ENCODE peak calls at places on chromosomes 13 and 19, in nine cellular contexts. One of them, this sample, is unnamed.
A peak's percentile ranks its signal among the peaks of the same experiment; 100 is the strongest.

GRCh38 chr13:24624801-24625231 is 55.4 kb upstream of the ATP12A start:
- DNase-seq in ascending aorta: no peak
- DNase-seq in DMS153: no peak
- DNase-seq in HFF-Myc: no peak
- DNase-seq in astrocyte of the cerebellum: no peak
- DNase-seq in brain microvascular endothelial cell: no peak
- DNase-seq in activated CD4-positive, alpha-beta T cell treated with anti-CD3 and anti-CD28 coated beads, Interleukin-2, amount 50 U/mL, for 48 hours: no peak
- DNase-seq in CD8-positive, alpha-beta T cell: no peak
- DNase-seq in NCI-H1092 treated with DMSO at 0.1 percent for 48 hours: no peak
- DNase-seq in this sample: no peak

GRCh38 chr13:100212904-100213538 is 124.1 kb downstream of the PCCA start:
- DNase-seq in ascending aorta: no peak
- DNase-seq in brain microvascular endothelial cell: no peak
- DNase-seq in NCI-H1092 treated with DMSO at 0.1 percent for 48 hours: no peak
- DNase-seq in activated CD4-positive, alpha-beta T cell treated with anti-CD3 and anti-CD28 coated beads, Interleukin-2, amount 50 U/mL, for 48 hours: no peak
- DNase-seq in DMS153: no peak
- DNase-seq in CD8-positive, alpha-beta T cell: no peak
- DNase-seq in HFF-Myc: no peak
- DNase-seq in astrocyte of the cerebellum: no peak
- DNase-seq in this sample: no peak

GRCh38 chr13:26718146-26718545 is 42.4 kb downstream of the GPR12 start:
- DNase-seq in astrocyte of the cerebellum: no peak
- DNase-seq in activated CD4-positive, alpha-beta T cell treated with anti-CD3 and anti-CD28 coated beads, Interleukin-2, amount 50 U/mL, for 48 hours: no peak
- DNase-seq in CD8-positive, alpha-beta T cell: no peak
- DNase-seq in ascending aorta: no peak
- DNase-seq in NCI-H1092 treated with DMSO at 0.1 percent for 48 hours: no peak
- DNase-seq in DMS153: no peak
- DNase-seq in brain microvascular endothelial cell: no peak
- DNase-seq in HFF-Myc: no peak
- DNase-seq in this sample: no peak

GRCh38 chr13:106474906-106475305 is 60.6 kb downstream of the EFNB2 start:
- DNase-seq in DMS153: no peak
- DNase-seq in astrocyte of the cerebellum: no peak
- DNase-seq in brain microvascular endothelial cell: no peak
- DNase-seq in CD8-positive, alpha-beta T cell: no peak
- DNase-seq in ascending aorta: no peak
- DNase-seq in HFF-Myc: no peak
- DNase-seq in activated CD4-positive, alpha-beta T cell treated with anti-CD3 and anti-CD28 coated beads, Interleukin-2, amount 50 U/mL, for 48 hours: no peak
- DNase-seq in NCI-H1092 treated with DMSO at 0.1 percent for 48 hours: no peak
- DNase-seq in this sample: no peak

GRCh38 chr13:22325761-22326160 is 654.9 kb downstream of the FGF9 start:
- DNase-seq in activated CD4-positive, alpha-beta T cell treated with anti-CD3 and anti-CD28 coated beads, Interleukin-2, amount 50 U/mL, for 48 hours: no peak
- DNase-seq in ascending aorta: no peak
- DNase-seq in NCI-H1092 treated with DMSO at 0.1 percent for 48 hours: no peak
- DNase-seq in astrocyte of the cerebellum: no peak
- DNase-seq in DMS153: no peak
- DNase-seq in brain microvascular endothelial cell: no peak
- DNase-seq in CD8-positive, alpha-beta T cell: no peak
- DNase-seq in HFF-Myc: no peak
- DNase-seq in this sample: no peak

GRCh38 chr13:110714798-110715394 is 1.4 kb downstream of the ING1 start:
- DNase-seq in astrocyte of the cerebellum: no peak
- DNase-seq in ascending aorta: peak; percentile 84
- DNase-seq in DMS153: no peak
- DNase-seq in activated CD4-positive, alpha-beta T cell treated with anti-CD3 and anti-CD28 coated beads, Interleukin-2, amount 50 U/mL, for 48 hours: peak; percentile 47
- DNase-seq in NCI-H1092 treated with DMSO at 0.1 percent for 48 hours: peak; percentile 90
- DNase-seq in CD8-positive, alpha-beta T cell: peak; percentile 40
- DNase-seq in brain microvascular endothelial cell: peak; percentile 18
- DNase-seq in HFF-Myc: no peak
- DNase-seq in this sample: no peak

GRCh38 chr19:40771101-40771539 is 4.2 kb upstream of the MIA start:
- DNase-seq in astrocyte of the cerebellum: no peak
- DNase-seq in CD8-positive, alpha-beta T cell: no peak
- DNase-seq in brain microvascular endothelial cell: no peak
- DNase-seq in HFF-Myc: no peak
- DNase-seq in activated CD4-positive, alpha-beta T cell treated with anti-CD3 and anti-CD28 coated beads, Interleukin-2, amount 50 U/mL, for 48 hours: no peak
- DNase-seq in NCI-H1092 treated with DMSO at 0.1 percent for 48 hours: no peak
- DNase-seq in DMS153: no peak
- DNase-seq in ascending aorta: no peak
- DNase-seq in this sample: no peak

GRCh38 chr19:8021374-8021773 is 15.9 kb upstream of the ELAVL1 start:
- DNase-seq in activated CD4-positive, alpha-beta T cell treated with anti-CD3 and anti-CD28 coated beads, Interleukin-2, amount 50 U/mL, for 48 hours: no peak
- DNase-seq in HFF-Myc: no peak
- DNase-seq in DMS153: no peak
- DNase-seq in astrocyte of the cerebellum: no peak
- DNase-seq in CD8-positive, alpha-beta T cell: no peak
- DNase-seq in brain microvascular endothelial cell: no peak
- DNase-seq in NCI-H1092 treated with DMSO at 0.1 percent for 48 hours: no peak
- DNase-seq in ascending aorta: no peak
- DNase-seq in this sample: no peak

GRCh38 chr19:42109896-42110295 is 22.4 kb downstream of the POU2F2 start:
- DNase-seq in DMS153: no peak
- DNase-seq in astrocyte of the cerebellum: no peak
- DNase-seq in CD8-positive, alpha-beta T cell: no peak
- DNase-seq in ascending aorta: no peak
- DNase-seq in NCI-H1092 treated with DMSO at 0.1 percent for 48 hours: no peak
- DNase-seq in brain microvascular endothelial cell: no peak
- DNase-seq in HFF-Myc: no peak
- DNase-seq in activated CD4-positive, alpha-beta T cell treated with anti-CD3 and anti-CD28 coated beads, Interleukin-2, amount 50 U/mL, for 48 hours: no peak
- DNase-seq in this sample: no peak

GRCh38 chr19:17348700-17349099 is 11.3 kb downstream of the GTPBP3 start:
- DNase-seq in activated CD4-positive, alpha-beta T cell treated with anti-CD3 and anti-CD28 coated beads, Interleukin-2, amount 50 U/mL, for 48 hours: no peak
- DNase-seq in brain microvascular endothelial cell: peak; percentile 37
- DNase-seq in CD8-positive, alpha-beta T cell: no peak
- DNase-seq in DMS153: peak; percentile 61
- DNase-seq in HFF-Myc: peak; percentile 46
- DNase-seq in ascending aorta: peak; percentile 92
- DNase-seq in astrocyte of the cerebellum: peak; percentile 38
- DNase-seq in NCI-H1092 treated with DMSO at 0.1 percent for 48 hours: no peak
- DNase-seq in this sample: no peak

GRCh38 chr13:111389621-111390521 is 69.4 kb downstream of the TEX29 start:
- DNase-seq in ascending aorta: peak; percentile 58
- DNase-seq in DMS153: no peak
- DNase-seq in activated CD4-positive, alpha-beta T cell treated with anti-CD3 and anti-CD28 coated beads, Interleukin-2, amount 50 U/mL, for 48 hours: no peak
- DNase-seq in NCI-H1092 treated with DMSO at 0.1 percent for 48 hours: no peak
- DNase-seq in HFF-Myc: no peak
- DNase-seq in CD8-positive, alpha-beta T cell: no peak
- DNase-seq in brain microvascular endothelial cell: no peak
- DNase-seq in astrocyte of the cerebellum: no peak
- DNase-seq in this sample: no peak

GRCh38 chr19:8601796-8602195 is 8.7 kb downstream of the ADAMTS10 start:
- DNase-seq in activated CD4-positive, alpha-beta T cell treated with anti-CD3 and anti-CD28 coated beads, Interleukin-2, amount 50 U/mL, for 48 hours: no peak
- DNase-seq in astrocyte of the cerebellum: no peak
- DNase-seq in CD8-positive, alpha-beta T cell: no peak
- DNase-seq in NCI-H1092 treated with DMSO at 0.1 percent for 48 hours: no peak
- DNase-seq in DMS153: no peak
- DNase-seq in brain microvascular endothelial cell: no peak
- DNase-seq in HFF-Myc: no peak
- DNase-seq in ascending aorta: no peak
- DNase-seq in this sample: no peak

GRCh38 chr19:1105873-1106840 is 2.4 kb downstream of the GPX4 start:
- DNase-seq in CD8-positive, alpha-beta T cell: no peak
- DNase-seq in brain microvascular endothelial cell: no peak
- DNase-seq in HFF-Myc: no peak
- DNase-seq in activated CD4-positive, alpha-beta T cell treated with anti-CD3 and anti-CD28 coated beads, Interleukin-2, amount 50 U/mL, for 48 hours: no peak
- DNase-seq in DMS153: no peak
- DNase-seq in NCI-H1092 treated with DMSO at 0.1 percent for 48 hours: no peak
- DNase-seq in ascending aorta: no peak
- DNase-seq in astrocyte of the cerebellum: no peak
- DNase-seq in this sample: no peak

GRCh38 chr19:40147693-40148347 is 43.4 kb upstream of the MAP3K10 start:
- DNase-seq in ascending aorta: peak; percentile 71
- DNase-seq in DMS153: no peak
- DNase-seq in astrocyte of the cerebellum: peak; percentile 8
- DNase-seq in brain microvascular endothelial cell: peak; percentile 49
- DNase-seq in CD8-positive, alpha-beta T cell: no peak
- DNase-seq in NCI-H1092 treated with DMSO at 0.1 percent for 48 hours: no peak
- DNase-seq in HFF-Myc: peak; percentile 83
- DNase-seq in activated CD4-positive, alpha-beta T cell treated with anti-CD3 and anti-CD28 coated beads, Interleukin-2, amount 50 U/mL, for 48 hours: no peak
- DNase-seq in this sample: no peak

GRCh38 chr13:100983111-100983510 is 308.5 kb upstream of the TMTC4 start:
- DNase-seq in HFF-Myc: no peak
- DNase-seq in ascending aorta: no peak
- DNase-seq in activated CD4-positive, alpha-beta T cell treated with anti-CD3 and anti-CD28 coated beads, Interleukin-2, amount 50 U/mL, for 48 hours: no peak
- DNase-seq in brain microvascular endothelial cell: no peak
- DNase-seq in astrocyte of the cerebellum: peak; percentile 83
- DNase-seq in NCI-H1092 treated with DMSO at 0.1 percent for 48 hours: peak; percentile 18
- DNase-seq in CD8-positive, alpha-beta T cell: no peak
- DNase-seq in DMS153: no peak
- DNase-seq in this sample: no peak

GRCh38 chr19:8036438-8037099 is 16.0 kb upstream of the CCL25 start:
- DNase-seq in CD8-positive, alpha-beta T cell: no peak
- DNase-seq in astrocyte of the cerebellum: no peak
- DNase-seq in activated CD4-positive, alpha-beta T cell treated with anti-CD3 and anti-CD28 coated beads, Interleukin-2, amount 50 U/mL, for 48 hours: no peak
- DNase-seq in ascending aorta: no peak
- DNase-seq in brain microvascular endothelial cell: no peak
- DNase-seq in DMS153: peak; percentile 27
- DNase-seq in HFF-Myc: no peak
- DNase-seq in NCI-H1092 treated with DMSO at 0.1 percent for 48 hours: peak; percentile 90
- DNase-seq in this sample: no peak

GRCh38 chr13:25489238-25489637 is 117.5 kb downstream of the ATP8A2 start:
- DNase-seq in DMS153: peak; percentile 18
- DNase-seq in ascending aorta: no peak
- DNase-seq in HFF-Myc: no peak
- DNase-seq in activated CD4-positive, alpha-beta T cell treated with anti-CD3 and anti-CD28 coated beads, Interleukin-2, amount 50 U/mL, for 48 hours: no peak
- DNase-seq in CD8-positive, alpha-beta T cell: no peak
- DNase-seq in NCI-H1092 treated with DMSO at 0.1 percent for 48 hours: peak; percentile 89
- DNase-seq in astrocyte of the cerebellum: no peak
- DNase-seq in brain microvascular endothelial cell: no peak
- DNase-seq in this sample: no peak

GRCh38 chr13:28324181-28324789 is 170.6 kb downstream of the FLT1 start:
- DNase-seq in astrocyte of the cerebellum: no peak
- DNase-seq in CD8-positive, alpha-beta T cell: peak; percentile 27
- DNase-seq in DMS153: peak; percentile 31
- DNase-seq in brain microvascular endothelial cell: peak; percentile 81
- DNase-seq in HFF-Myc: no peak
- DNase-seq in ascending aorta: peak; percentile 72
- DNase-seq in activated CD4-positive, alpha-beta T cell treated with anti-CD3 and anti-CD28 coated beads, Interleukin-2, amount 50 U/mL, for 48 hours: peak; percentile 49
- DNase-seq in NCI-H1092 treated with DMSO at 0.1 percent for 48 hours: peak; percentile 44
- DNase-seq in this sample: peak; percentile 43

GRCh38 chr19:10113964-10114650 is 2.6 kb downstream of the P2RY11 start:
- DNase-seq in HFF-Myc: no peak
- DNase-seq in ascending aorta: no peak
- DNase-seq in CD8-positive, alpha-beta T cell: no peak
- DNase-seq in brain microvascular endothelial cell: no peak
- DNase-seq in DMS153: no peak
- DNase-seq in NCI-H1092 treated with DMSO at 0.1 percent for 48 hours: no peak
- DNase-seq in astrocyte of the cerebellum: no peak
- DNase-seq in activated CD4-positive, alpha-beta T cell treated with anti-CD3 and anti-CD28 coated beads, Interleukin-2, amount 50 U/mL, for 48 hours: no peak
- DNase-seq in this sample: no peak

GRCh38 chr13:73467103-73467502 is 408.3 kb downstream of the KLF5 start:
- DNase-seq in HFF-Myc: no peak
- DNase-seq in DMS153: no peak
- DNase-seq in astrocyte of the cerebellum: no peak
- DNase-seq in NCI-H1092 treated with DMSO at 0.1 percent for 48 hours: no peak
- DNase-seq in brain microvascular endothelial cell: no peak
- DNase-seq in ascending aorta: no peak
- DNase-seq in activated CD4-positive, alpha-beta T cell treated with anti-CD3 and anti-CD28 coated beads, Interleukin-2, amount 50 U/mL, for 48 hours: no peak
- DNase-seq in CD8-positive, alpha-beta T cell: no peak
- DNase-seq in this sample: no peak

GRCh38 chr13:60267498-60268202 is 103.9 kb upstream of the DIAPH3 start:
- DNase-seq in DMS153: peak; percentile 36
- DNase-seq in astrocyte of the cerebellum: no peak
- DNase-seq in HFF-Myc: no peak
- DNase-seq in ascending aorta: no peak
- DNase-seq in brain microvascular endothelial cell: no peak
- DNase-seq in CD8-positive, alpha-beta T cell: peak; percentile 3
- DNase-seq in NCI-H1092 treated with DMSO at 0.1 percent for 48 hours: peak; percentile 42
- DNase-seq in activated CD4-positive, alpha-beta T cell treated with anti-CD3 and anti-CD28 coated beads, Interleukin-2, amount 50 U/mL, for 48 hours: peak; percentile 3
- DNase-seq in this sample: peak; percentile 62

GRCh38 chr13:97395437-97396136 is 38.4 kb upstream of the RAP2A start:
- DNase-seq in NCI-H1092 treated with DMSO at 0.1 percent for 48 hours: no peak
- DNase-seq in brain microvascular endothelial cell: peak; percentile 5
- DNase-seq in ascending aorta: no peak
- DNase-seq in CD8-positive, alpha-beta T cell: no peak
- DNase-seq in activated CD4-positive, alpha-beta T cell treated with anti-CD3 and anti-CD28 coated beads, Interleukin-2, amount 50 U/mL, for 48 hours: no peak
- DNase-seq in DMS153: no peak
- DNase-seq in HFF-Myc: no peak
- DNase-seq in astrocyte of the cerebellum: no peak
- DNase-seq in this sample: no peak

GRCh38 chr13:39263033-39263432 is 224.8 kb downstream of the NHLRC3 start:
- DNase-seq in CD8-positive, alpha-beta T cell: no peak
- DNase-seq in brain microvascular endothelial cell: peak; percentile 50
- DNase-seq in ascending aorta: peak; percentile 67
- DNase-seq in astrocyte of the cerebellum: peak; percentile 18
- DNase-seq in activated CD4-positive, alpha-beta T cell treated with anti-CD3 and anti-CD28 coated beads, Interleukin-2, amount 50 U/mL, for 48 hours: peak; percentile 59
- DNase-seq in HFF-Myc: peak; percentile 11
- DNase-seq in NCI-H1092 treated with DMSO at 0.1 percent for 48 hours: peak; percentile 53
- DNase-seq in DMS153: peak; percentile 57
- DNase-seq in this sample: peak; percentile 38

GRCh38 chr13:98171806-98172569 is 5.1 kb downstream of the RNF113B start:
- DNase-seq in CD8-positive, alpha-beta T cell: no peak
- DNase-seq in activated CD4-positive, alpha-beta T cell treated with anti-CD3 and anti-CD28 coated beads, Interleukin-2, amount 50 U/mL, for 48 hours: no peak
- DNase-seq in HFF-Myc: no peak
- DNase-seq in ascending aorta: no peak
- DNase-seq in DMS153: no peak
- DNase-seq in brain microvascular endothelial cell: peak; percentile 63
- DNase-seq in NCI-H1092 treated with DMSO at 0.1 percent for 48 hours: no peak
- DNase-seq in astrocyte of the cerebellum: no peak
- DNase-seq in this sample: peak; percentile 2

This sample was measured in K562.